ENCODE peak calls at places on chromosomes 4 and X, in five cellular contexts. K is transverse colon, G is pancreas, A is psoas muscle, Z is BE2C. R is an unnamed sample.

GRCh38 chrX:134573683-134574035 is 84.6 kb downstream of the PLAC1 start:
- DNase-seq in K (no peak), G (no peak), A (no peak), Z (no peak), R (no peak)

GRCh38 chr4:153215976-153216375 is 11.7 kb downstream of the TRIM2 start:
- DNase-seq in A (no peak), G (no peak), K (no peak), Z (no peak), R (no peak)

GRCh38 chrX:14420876-14421275 is 108.5 kb upstream of the GLRA2 start:
- DNase-seq in Z (no peak), A (no peak), G (no peak), K (no peak), R (no peak)

GRCh38 chrX:56790778-56791177 is 61.7 kb downstream of the NBDY start:
- DNase-seq in Z (no peak), A (no peak), G (no peak), K (peak; percentile 1), R (no peak)

GRCh38 chr4:105150511-105150910 is 3.8 kb downstream of the TET2 start:
- DNase-seq in Z (no peak), G (no peak), A (no peak), K (no peak), R (no peak)

GRCh38 chrX:21383546-21383945 is 9.3 kb downstream of the CNKSR2 start:
- DNase-seq in K (no peak), Z (no peak), G (no peak), A (no peak), R (no peak)

GRCh38 chr4:82543131-82543530 is 18.7 kb downstream of the TMEM150C start:
- DNase-seq in A (no peak), G (no peak), K (no peak), Z (no peak), R (no peak)

GRCh38 chr4:41104155-41104554 is 110.2 kb downstream of the APBB2 start:
- DNase-seq in K (no peak), Z (no peak), A (no peak), G (no peak), R (no peak)

GRCh38 chr4:41524446-41524845 is 13.5 kb upstream of the LIMCH1 start:
- DNase-seq in Z (no peak), G (no peak), A (no peak), K (no peak), R (no peak)

GRCh38 chr4:92988301-92988700 is 684.5 kb downstream of the GRID2 start:
- DNase-seq in K (no peak), G (no peak), Z (no peak), A (no peak), R (no peak)

GRCh38 chrX:7996851-7997250 is 69.6 kb upstream of the PNPLA4 start:
- DNase-seq in K (no peak), A (no peak), G (no peak), Z (no peak), R (no peak)

GRCh38 chr4:122712782-122713181 is 19.7 kb upstream of the BBS12 start:
- DNase-seq in A (no peak), K (no peak), G (no peak), Z (no peak), R (no peak)

GRCh38 chr4:15525080-15525479 is 55.4 kb downstream of the CC2D2A start:
- DNase-seq in A (no peak), K (no peak), G (no peak), Z (no peak), R (no peak)

GRCh38 chrX:103629295-103630170 is 758 bp downstream of the TCEAL1 start:
- DNase-seq in Z (peak; percentile 73), A (peak; percentile 65), G (peak; percentile 61), K (peak; percentile 60), R (peak; percentile 71)

GRCh38 chr4:82430193-82431025 is at the start of the genes ENOPH1 and HNRNPDL:
- DNase-seq in G (peak; percentile 96), Z (peak; percentile 99), K (peak; percentile 96), A (peak; percentile 96), R (peak; percentile 97)

GRCh38 chrX:3485727-3486126 is 139.3 kb upstream of the MXRA5 start:
- DNase-seq in K (no peak), A (no peak), Z (no peak), G (no peak), R (no peak)

GRCh38 chr4:151952137-151952536 is 191.3 kb upstream of the GATB start:
- DNase-seq in A (no peak), K (no peak), Z (no peak), G (no peak), R (no peak)

GRCh38 chrX:77742788-77743476 is 43.1 kb downstream of the ATRX start:
- DNase-seq in K (no peak), G (no peak), Z (no peak), A (peak; percentile 21), R (no peak)

GRCh38 chr4:31283689-31284088 is 563.5 kb downstream of the PCDH7 start:
- DNase-seq in G (no peak), K (no peak), A (no peak), Z (no peak), R (no peak)

GRCh38 chrX:139204903-139205667 is 325.5 kb upstream of the F9 start:
- DNase-seq in G (peak; percentile 15), Z (no peak), A (peak; percentile 58), K (peak; percentile 26), R (peak; percentile 35)

GRCh38 chr4:7964459-7964858 is 24.8 kb upstream of the AFAP1 start:
- DNase-seq in Z (no peak), G (no peak), K (no peak), A (no peak), R (no peak)

GRCh38 chr4:183912585-183912984 is 7.5 kb downstream of the STOX2 start:
- DNase-seq in G (no peak), K (no peak), Z (no peak), A (no peak), R (no peak)

GRCh38 chrX:15881498-15881897 is 26.9 kb upstream of the AP1S2 start:
- DNase-seq in G (no peak), A (no peak), Z (no peak), K (no peak), R (no peak)

GRCh38 chr4:1075266-1075665 is 38.1 kb downstream of the RNF212 start:
- DNase-seq in Z (no peak), G (no peak), K (no peak), A (no peak), R (no peak)

GRCh38 chr4:84706286-84706685 is 123.4 kb downstream of the CDS1 start:
- DNase-seq in Z (no peak), K (no peak), G (no peak), A (no peak), R (no peak)

GRCh38 chrX:56798866-56799864 is 70.1 kb downstream of the NBDY start:
- DNase-seq in Z (no peak), K (peak; percentile 26), A (no peak), G (no peak), R (no peak)

GRCh38 chr4:66555301-66555700 is 885.0 kb upstream of the EPHA5 start:
- DNase-seq in Z (no peak), A (no peak), G (no peak), K (no peak), R (no peak)

GRCh38 chr4:59869056-59869455 is 1331.1 kb upstream of the ADGRL3 start:
- DNase-seq in K (no peak), A (no peak), G (no peak), Z (no peak), R (no peak)

GRCh38 chr4:26145212-26145611 is 175.6 kb upstream of the RBPJ start:
- DNase-seq in G (no peak), A (no peak), K (no peak), Z (no peak), R (no peak)

GRCh38 chr4:15213415-15213814 is 211.1 kb downstream of the CPEB2 start:
- DNase-seq in G (no peak), A (no peak), K (no peak), Z (no peak), R (no peak)

GRCh38 chr4:145735330-145735638 is 55.3 kb downstream of the C4orf51 start:
- DNase-seq in G (no peak), K (no peak), Z (no peak), A (no peak), R (no peak)

GRCh38 chr4:88606832-88607231 is 14.6 kb downstream of the HERC3 start:
- DNase-seq in Z (no peak), K (no peak), G (no peak), A (no peak), R (no peak)

GRCh38 chr4:90415116-90415515 is 287.9 kb downstream of the CCSER1 start:
- DNase-seq in Z (no peak), A (no peak), G (no peak), K (no peak), R (no peak)

GRCh38 chr4:179110356-179110755 is 1668.1 kb upstream of the AGA start:
- DNase-seq in Z (peak; percentile 28), K (no peak), A (no peak), G (no peak), R (no peak)

GRCh38 chr4:176927664-176928063 is 134.9 kb upstream of the VEGFC start:
- DNase-seq in Z (no peak), G (no peak), A (no peak), K (no peak), R (no peak)

GRCh38 chr4:6010789-6011188 is 7.4 kb downstream of the C4orf50 start:
- DNase-seq in Z (no peak), A (no peak), G (no peak), K (no peak), R (no peak)

GRCh38 chr4:158018090-158018808 is 154.6 kb downstream of the GASK1B start:
- DNase-seq in Z (no peak), G (no peak), A (no peak), K (no peak), R (no peak)

DNA sequence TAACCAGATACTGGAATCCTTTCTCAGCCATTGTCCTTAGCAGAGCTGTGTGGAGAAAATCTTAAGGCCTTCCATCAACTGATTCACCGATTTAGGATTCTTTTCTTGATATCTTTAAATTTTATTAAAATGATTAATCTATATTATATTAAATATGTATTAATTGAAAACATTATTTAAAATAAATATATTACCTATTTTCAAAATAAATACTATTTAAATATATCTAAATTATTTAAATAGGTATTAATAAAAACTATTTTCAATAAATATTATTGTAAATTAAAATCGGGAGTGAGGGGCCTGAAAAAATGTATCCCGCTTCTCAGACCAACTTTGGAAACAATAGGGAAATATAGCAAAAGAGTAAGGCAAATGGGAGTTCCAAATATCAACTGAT is 94.0 kb upstream of the HPF1 start:
- DNase-seq in G (no peak), K (no peak), Z (no peak), A (no peak), R (no peak)
- TF ChIP-seq CTCF in G (no peak), K (no peak), Z (no peak), A (no peak), R (no peak)

GRCh38 chr4:38075370-38076152 is 115.4 kb downstream of the PTTG2 start:
- DNase-seq in A (no peak), Z (no peak), G (no peak), K (peak; percentile 42), R (no peak)
- H3K36me3 ChIP-seq in A (peaks cover 8% of the 10 kb centered on the region), Z (no peaks in the 10 kb centered on the region), G (no peaks in the 10 kb centered on the region), K (no peaks in the 10 kb centered on the region), R (peaks cover 3% of the 10 kb centered on the region)

GRCh38 chr4:13990596-13991589 is 363.4 kb upstream of the BOD1L1 start:
- DNase-seq in G (peak; percentile 40), K (no peak), A (no peak), Z (no peak), R (no peak)
- H3K9me3 ChIP-seq in G (no peaks in the 10 kb centered on the region), K (no peaks in the 10 kb centered on the region), A (no peaks in the 10 kb centered on the region), Z (no peaks in the 10 kb centered on the region), R (no peaks in the 10 kb centered on the region)

DNA sequence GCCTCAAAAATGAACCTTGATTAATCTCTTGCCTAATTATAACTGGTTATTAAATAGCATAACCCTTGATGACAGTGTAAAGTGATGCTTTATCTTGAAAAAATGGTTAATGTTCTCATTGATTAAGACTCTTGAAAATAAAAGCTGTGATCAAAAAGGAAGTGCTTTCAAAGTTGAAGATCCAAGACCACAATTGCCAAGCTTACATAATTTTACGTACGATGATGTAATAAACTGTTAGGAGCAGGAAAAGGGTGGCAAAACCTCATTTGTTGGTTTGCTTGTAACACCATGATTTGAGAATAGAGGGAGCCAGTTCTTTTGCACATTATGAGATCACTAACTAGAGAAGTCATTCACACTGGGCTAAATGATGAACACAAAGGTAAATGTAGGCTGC is 322.2 kb downstream of the ADGRL3 start:
- DNase-seq in A (no peak), G (no peak), K (no peak), Z (no peak), R (no peak)
- TF ChIP-seq CTCF in A (no peak), G (no peak), K (no peak), Z (no peak), R (no peak)

R was measured in mucosa of descending colon.